ENCODE peak calls at places on chromosomes 16 and 17, in nine cellular contexts. One of them, this sample, is unnamed.

GRCh38 chr17:66175892-66176291 is 16.0 kb downstream of the CEP112 start:
- DNase-seq in ACHN: no peak
- DNase-seq in activated naive CD8-positive, alpha-beta T cell treated with anti-CD3 and anti-CD28 coated beads, Interleukin-2, amount 50 U/mL, for 16 hours: no peak
- DNase-seq in effector memory CD8-positive, alpha-beta T cell: no peak
- DNase-seq in naive thymus-derived CD4-positive, alpha-beta T cell: no peak
- DNase-seq in uterus: no peak
- DNase-seq in Panc1: no peak
- DNase-seq in activated gamma-delta T cell treated with Interleukin-2 at 50 U/mL for 16 hours: no peak
- DNase-seq in NCI-H524 treated with DMSO at 0.1 percent for 48 hours: no peak
- DNase-seq in this sample: no peak

GRCh38 chr17:72387487-72387886 is 266.7 kb downstream of the SOX9 start:
- DNase-seq in naive thymus-derived CD4-positive, alpha-beta T cell: no peak
- DNase-seq in activated naive CD8-positive, alpha-beta T cell treated with anti-CD3 and anti-CD28 coated beads, Interleukin-2, amount 50 U/mL, for 16 hours: no peak
- DNase-seq in activated gamma-delta T cell treated with Interleukin-2 at 50 U/mL for 16 hours: no peak
- DNase-seq in effector memory CD8-positive, alpha-beta T cell: no peak
- DNase-seq in NCI-H524 treated with DMSO at 0.1 percent for 48 hours: no peak
- DNase-seq in ACHN: peak
- DNase-seq in uterus: no peak
- DNase-seq in Panc1: no peak
- DNase-seq in this sample: peak

GRCh38 chr16:31471875-31472558 is at the start of gene TGFB1I1:
- DNase-seq in uterus: peak
- DNase-seq in activated gamma-delta T cell treated with Interleukin-2 at 50 U/mL for 16 hours: no peak
- DNase-seq in effector memory CD8-positive, alpha-beta T cell: no peak
- DNase-seq in NCI-H524 treated with DMSO at 0.1 percent for 48 hours: no peak
- DNase-seq in ACHN: peak
- DNase-seq in naive thymus-derived CD4-positive, alpha-beta T cell: no peak
- DNase-seq in Panc1: no peak
- DNase-seq in activated naive CD8-positive, alpha-beta T cell treated with anti-CD3 and anti-CD28 coated beads, Interleukin-2, amount 50 U/mL, for 16 hours: no peak
- DNase-seq in this sample: peak

GRCh38 chr17:41624208-41625101 is at the start of gene KRT17:
- DNase-seq in Panc1: no peak
- DNase-seq in uterus: no peak
- DNase-seq in activated gamma-delta T cell treated with Interleukin-2 at 50 U/mL for 16 hours: no peak
- DNase-seq in ACHN: no peak
- DNase-seq in NCI-H524 treated with DMSO at 0.1 percent for 48 hours: no peak
- DNase-seq in naive thymus-derived CD4-positive, alpha-beta T cell: no peak
- DNase-seq in activated naive CD8-positive, alpha-beta T cell treated with anti-CD3 and anti-CD28 coated beads, Interleukin-2, amount 50 U/mL, for 16 hours: no peak
- DNase-seq in effector memory CD8-positive, alpha-beta T cell: no peak
- DNase-seq in this sample: no peak

GRCh38 chr17:44203731-44204452 is 4.2 kb upstream of the ATXN7L3 start:
- DNase-seq in activated naive CD8-positive, alpha-beta T cell treated with anti-CD3 and anti-CD28 coated beads, Interleukin-2, amount 50 U/mL, for 16 hours: no peak
- DNase-seq in Panc1: no peak
- DNase-seq in naive thymus-derived CD4-positive, alpha-beta T cell: peak
- DNase-seq in NCI-H524 treated with DMSO at 0.1 percent for 48 hours: no peak
- DNase-seq in ACHN: peak
- DNase-seq in uterus: no peak
- DNase-seq in activated gamma-delta T cell treated with Interleukin-2 at 50 U/mL for 16 hours: peak
- DNase-seq in effector memory CD8-positive, alpha-beta T cell: peak
- DNase-seq in this sample: peak

GRCh38 chr16:11964761-11965539 is at the start of gene TNFRSF17:
- DNase-seq in activated naive CD8-positive, alpha-beta T cell treated with anti-CD3 and anti-CD28 coated beads, Interleukin-2, amount 50 U/mL, for 16 hours: no peak
- DNase-seq in Panc1: no peak
- DNase-seq in NCI-H524 treated with DMSO at 0.1 percent for 48 hours: no peak
- DNase-seq in ACHN: no peak
- DNase-seq in uterus: no peak
- DNase-seq in naive thymus-derived CD4-positive, alpha-beta T cell: no peak
- DNase-seq in effector memory CD8-positive, alpha-beta T cell: no peak
- DNase-seq in activated gamma-delta T cell treated with Interleukin-2 at 50 U/mL for 16 hours: no peak
- DNase-seq in this sample: no peak

GRCh38 chr16:6131526-6132050 is 1034.0 kb upstream of the EEF2KMT start:
- DNase-seq in uterus: no peak
- DNase-seq in activated gamma-delta T cell treated with Interleukin-2 at 50 U/mL for 16 hours: no peak
- DNase-seq in naive thymus-derived CD4-positive, alpha-beta T cell: no peak
- DNase-seq in ACHN: no peak
- DNase-seq in NCI-H524 treated with DMSO at 0.1 percent for 48 hours: no peak
- DNase-seq in effector memory CD8-positive, alpha-beta T cell: no peak
- DNase-seq in Panc1: no peak
- DNase-seq in activated naive CD8-positive, alpha-beta T cell treated with anti-CD3 and anti-CD28 coated beads, Interleukin-2, amount 50 U/mL, for 16 hours: no peak
- DNase-seq in this sample: no peak

GRCh38 chr16:3766177-3766576 is 48.9 kb upstream of the TRAP1 start:
- DNase-seq in ACHN: no peak
- DNase-seq in NCI-H524 treated with DMSO at 0.1 percent for 48 hours: no peak
- DNase-seq in Panc1: no peak
- DNase-seq in effector memory CD8-positive, alpha-beta T cell: no peak
- DNase-seq in naive thymus-derived CD4-positive, alpha-beta T cell: no peak
- DNase-seq in activated gamma-delta T cell treated with Interleukin-2 at 50 U/mL for 16 hours: no peak
- DNase-seq in uterus: no peak
- DNase-seq in activated naive CD8-positive, alpha-beta T cell treated with anti-CD3 and anti-CD28 coated beads, Interleukin-2, amount 50 U/mL, for 16 hours: no peak
- DNase-seq in this sample: no peak

GRCh38 chr16:1156111-1156982 is 3.4 kb downstream of the CACNA1H start:
- DNase-seq in uterus: no peak
- DNase-seq in activated gamma-delta T cell treated with Interleukin-2 at 50 U/mL for 16 hours: no peak
- DNase-seq in Panc1: no peak
- DNase-seq in effector memory CD8-positive, alpha-beta T cell: no peak
- DNase-seq in naive thymus-derived CD4-positive, alpha-beta T cell: no peak
- DNase-seq in activated naive CD8-positive, alpha-beta T cell treated with anti-CD3 and anti-CD28 coated beads, Interleukin-2, amount 50 U/mL, for 16 hours: no peak
- DNase-seq in NCI-H524 treated with DMSO at 0.1 percent for 48 hours: peak
- DNase-seq in ACHN: no peak
- DNase-seq in this sample: no peak

GRCh38 chr17:66734544-66734943 is 100.4 kb upstream of the CACNG5 start:
- DNase-seq in uterus: no peak
- DNase-seq in activated naive CD8-positive, alpha-beta T cell treated with anti-CD3 and anti-CD28 coated beads, Interleukin-2, amount 50 U/mL, for 16 hours: no peak
- DNase-seq in ACHN: no peak
- DNase-seq in naive thymus-derived CD4-positive, alpha-beta T cell: no peak
- DNase-seq in effector memory CD8-positive, alpha-beta T cell: no peak
- DNase-seq in activated gamma-delta T cell treated with Interleukin-2 at 50 U/mL for 16 hours: no peak
- DNase-seq in Panc1: no peak
- DNase-seq in NCI-H524 treated with DMSO at 0.1 percent for 48 hours: no peak
- DNase-seq in this sample: no peak

GRCh38 chr17:81395600-81396277 is 482 bp downstream of the BAHCC1 start:
- DNase-seq in Panc1: no peak
- DNase-seq in activated naive CD8-positive, alpha-beta T cell treated with anti-CD3 and anti-CD28 coated beads, Interleukin-2, amount 50 U/mL, for 16 hours: no peak
- DNase-seq in naive thymus-derived CD4-positive, alpha-beta T cell: no peak
- DNase-seq in activated gamma-delta T cell treated with Interleukin-2 at 50 U/mL for 16 hours: no peak
- DNase-seq in uterus: no peak
- DNase-seq in ACHN: no peak
- DNase-seq in effector memory CD8-positive, alpha-beta T cell: no peak
- DNase-seq in NCI-H524 treated with DMSO at 0.1 percent for 48 hours: no peak
- DNase-seq in this sample: no peak

GRCh38 chr16:88695753-88696152 is 9.4 kb upstream of the SNAI3 start:
- DNase-seq in effector memory CD8-positive, alpha-beta T cell: no peak
- DNase-seq in uterus: no peak
- DNase-seq in NCI-H524 treated with DMSO at 0.1 percent for 48 hours: no peak
- DNase-seq in ACHN: no peak
- DNase-seq in Panc1: no peak
- DNase-seq in naive thymus-derived CD4-positive, alpha-beta T cell: no peak
- DNase-seq in activated naive CD8-positive, alpha-beta T cell treated with anti-CD3 and anti-CD28 coated beads, Interleukin-2, amount 50 U/mL, for 16 hours: no peak
- DNase-seq in activated gamma-delta T cell treated with Interleukin-2 at 50 U/mL for 16 hours: no peak
- DNase-seq in this sample: no peak

GRCh38 chr16:24036614-24037013 is 200.8 kb downstream of the PRKCB start:
- DNase-seq in naive thymus-derived CD4-positive, alpha-beta T cell: no peak
- DNase-seq in Panc1: peak
- DNase-seq in activated naive CD8-positive, alpha-beta T cell treated with anti-CD3 and anti-CD28 coated beads, Interleukin-2, amount 50 U/mL, for 16 hours: no peak
- DNase-seq in NCI-H524 treated with DMSO at 0.1 percent for 48 hours: no peak
- DNase-seq in effector memory CD8-positive, alpha-beta T cell: peak
- DNase-seq in activated gamma-delta T cell treated with Interleukin-2 at 50 U/mL for 16 hours: peak
- DNase-seq in ACHN: peak
- DNase-seq in uterus: no peak
- DNase-seq in this sample: peak

GRCh38 chr17:58265902-58266875 is 14.5 kb downstream of the MPO start:
- DNase-seq in activated naive CD8-positive, alpha-beta T cell treated with anti-CD3 and anti-CD28 coated beads, Interleukin-2, amount 50 U/mL, for 16 hours: no peak
- DNase-seq in NCI-H524 treated with DMSO at 0.1 percent for 48 hours: no peak
- DNase-seq in ACHN: no peak
- DNase-seq in Panc1: no peak
- DNase-seq in naive thymus-derived CD4-positive, alpha-beta T cell: no peak
- DNase-seq in uterus: no peak
- DNase-seq in activated gamma-delta T cell treated with Interleukin-2 at 50 U/mL for 16 hours: no peak
- DNase-seq in effector memory CD8-positive, alpha-beta T cell: no peak
- DNase-seq in this sample: no peak

GRCh38 chr16:20822451-20823128 is 16.3 kb downstream of the REXO5 start:
- DNase-seq in activated gamma-delta T cell treated with Interleukin-2 at 50 U/mL for 16 hours: no peak
- DNase-seq in NCI-H524 treated with DMSO at 0.1 percent for 48 hours: no peak
- DNase-seq in Panc1: no peak
- DNase-seq in effector memory CD8-positive, alpha-beta T cell: no peak
- DNase-seq in ACHN: no peak
- DNase-seq in activated naive CD8-positive, alpha-beta T cell treated with anti-CD3 and anti-CD28 coated beads, Interleukin-2, amount 50 U/mL, for 16 hours: no peak
- DNase-seq in naive thymus-derived CD4-positive, alpha-beta T cell: no peak
- DNase-seq in uterus: no peak
- DNase-seq in this sample: no peak

GRCh38 chr17:42101513-42102292 is 3.4 kb upstream of the ZNF385C start:
- DNase-seq in naive thymus-derived CD4-positive, alpha-beta T cell: no peak
- DNase-seq in NCI-H524 treated with DMSO at 0.1 percent for 48 hours: no peak
- DNase-seq in ACHN: peak
- DNase-seq in effector memory CD8-positive, alpha-beta T cell: peak
- DNase-seq in activated gamma-delta T cell treated with Interleukin-2 at 50 U/mL for 16 hours: peak
- DNase-seq in activated naive CD8-positive, alpha-beta T cell treated with anti-CD3 and anti-CD28 coated beads, Interleukin-2, amount 50 U/mL, for 16 hours: peak
- DNase-seq in uterus: peak
- DNase-seq in Panc1: no peak
- DNase-seq in this sample: peak

GRCh38 chr17:7216242-7217112 is 3.2 kb downstream of the DLG4 start:
- DNase-seq in activated naive CD8-positive, alpha-beta T cell treated with anti-CD3 and anti-CD28 coated beads, Interleukin-2, amount 50 U/mL, for 16 hours: no peak
- DNase-seq in naive thymus-derived CD4-positive, alpha-beta T cell: no peak
- DNase-seq in effector memory CD8-positive, alpha-beta T cell: no peak
- DNase-seq in ACHN: no peak
- DNase-seq in NCI-H524 treated with DMSO at 0.1 percent for 48 hours: no peak
- DNase-seq in Panc1: no peak
- DNase-seq in uterus: no peak
- DNase-seq in activated gamma-delta T cell treated with Interleukin-2 at 50 U/mL for 16 hours: no peak
- DNase-seq in this sample: no peak

GRCh38 chr17:37025241-37025640 is 76.5 kb downstream of the AATF start:
- DNase-seq in activated naive CD8-positive, alpha-beta T cell treated with anti-CD3 and anti-CD28 coated beads, Interleukin-2, amount 50 U/mL, for 16 hours: no peak
- DNase-seq in uterus: no peak
- DNase-seq in naive thymus-derived CD4-positive, alpha-beta T cell: no peak
- DNase-seq in Panc1: no peak
- DNase-seq in ACHN: no peak
- DNase-seq in activated gamma-delta T cell treated with Interleukin-2 at 50 U/mL for 16 hours: no peak
- DNase-seq in effector memory CD8-positive, alpha-beta T cell: no peak
- DNase-seq in NCI-H524 treated with DMSO at 0.1 percent for 48 hours: no peak
- DNase-seq in this sample: no peak

GRCh38 chr17:64777413-64778101 is 115.5 kb upstream of the SMURF2 start:
- DNase-seq in NCI-H524 treated with DMSO at 0.1 percent for 48 hours: peak
- DNase-seq in activated naive CD8-positive, alpha-beta T cell treated with anti-CD3 and anti-CD28 coated beads, Interleukin-2, amount 50 U/mL, for 16 hours: no peak
- DNase-seq in Panc1: no peak
- DNase-seq in activated gamma-delta T cell treated with Interleukin-2 at 50 U/mL for 16 hours: no peak
- DNase-seq in effector memory CD8-positive, alpha-beta T cell: no peak
- DNase-seq in ACHN: no peak
- DNase-seq in uterus: peak
- DNase-seq in naive thymus-derived CD4-positive, alpha-beta T cell: no peak
- DNase-seq in this sample: no peak

GRCh38 chr17:7281953-7282751 is 634 bp downstream of the SLC2A4 start:
- DNase-seq in effector memory CD8-positive, alpha-beta T cell: no peak
- DNase-seq in NCI-H524 treated with DMSO at 0.1 percent for 48 hours: no peak
- DNase-seq in Panc1: no peak
- DNase-seq in activated gamma-delta T cell treated with Interleukin-2 at 50 U/mL for 16 hours: no peak
- DNase-seq in naive thymus-derived CD4-positive, alpha-beta T cell: no peak
- DNase-seq in uterus: peak
- DNase-seq in activated naive CD8-positive, alpha-beta T cell treated with anti-CD3 and anti-CD28 coated beads, Interleukin-2, amount 50 U/mL, for 16 hours: no peak
- DNase-seq in ACHN: no peak
- DNase-seq in this sample: no peak

GRCh38 chr16:25413962-25414361 is 156.3 kb upstream of the ZKSCAN2 start:
- DNase-seq in uterus: no peak
- DNase-seq in effector memory CD8-positive, alpha-beta T cell: no peak
- DNase-seq in Panc1: no peak
- DNase-seq in activated gamma-delta T cell treated with Interleukin-2 at 50 U/mL for 16 hours: no peak
- DNase-seq in ACHN: no peak
- DNase-seq in naive thymus-derived CD4-positive, alpha-beta T cell: no peak
- DNase-seq in activated naive CD8-positive, alpha-beta T cell treated with anti-CD3 and anti-CD28 coated beads, Interleukin-2, amount 50 U/mL, for 16 hours: no peak
- DNase-seq in NCI-H524 treated with DMSO at 0.1 percent for 48 hours: no peak
- DNase-seq in this sample: no peak

GRCh38 chr17:21253646-21254441 is 634 bp upstream of the NATD1 start:
- DNase-seq in uterus: no peak
- DNase-seq in naive thymus-derived CD4-positive, alpha-beta T cell: no peak
- DNase-seq in ACHN: no peak
- DNase-seq in activated gamma-delta T cell treated with Interleukin-2 at 50 U/mL for 16 hours: no peak
- DNase-seq in NCI-H524 treated with DMSO at 0.1 percent for 48 hours: no peak
- DNase-seq in activated naive CD8-positive, alpha-beta T cell treated with anti-CD3 and anti-CD28 coated beads, Interleukin-2, amount 50 U/mL, for 16 hours: no peak
- DNase-seq in effector memory CD8-positive, alpha-beta T cell: no peak
- DNase-seq in Panc1: no peak
- DNase-seq in this sample: no peak

GRCh38 chr17:79006794-79007503 is 2.6 kb downstream of the CANT1 start:
- DNase-seq in effector memory CD8-positive, alpha-beta T cell: no peak
- DNase-seq in Panc1: no peak
- DNase-seq in ACHN: no peak
- DNase-seq in uterus: peak
- DNase-seq in activated gamma-delta T cell treated with Interleukin-2 at 50 U/mL for 16 hours: no peak
- DNase-seq in NCI-H524 treated with DMSO at 0.1 percent for 48 hours: no peak
- DNase-seq in activated naive CD8-positive, alpha-beta T cell treated with anti-CD3 and anti-CD28 coated beads, Interleukin-2, amount 50 U/mL, for 16 hours: no peak
- DNase-seq in naive thymus-derived CD4-positive, alpha-beta T cell: no peak
- DNase-seq in this sample: no peak

GRCh38 chr16:87436225-87437172 is 44.4 kb downstream of the MAP1LC3B start:
- DNase-seq in naive thymus-derived CD4-positive, alpha-beta T cell: no peak
- DNase-seq in effector memory CD8-positive, alpha-beta T cell: no peak
- DNase-seq in activated gamma-delta T cell treated with Interleukin-2 at 50 U/mL for 16 hours: no peak
- DNase-seq in activated naive CD8-positive, alpha-beta T cell treated with anti-CD3 and anti-CD28 coated beads, Interleukin-2, amount 50 U/mL, for 16 hours: no peak
- DNase-seq in NCI-H524 treated with DMSO at 0.1 percent for 48 hours: no peak
- DNase-seq in Panc1: no peak
- DNase-seq in uterus: no peak
- DNase-seq in ACHN: no peak
- DNase-seq in this sample: peak

GRCh38 chr17:7404737-7405412 is 978 bp upstream of the TMEM256 start:
- DNase-seq in NCI-H524 treated with DMSO at 0.1 percent for 48 hours: no peak
- DNase-seq in uterus: no peak
- DNase-seq in ACHN: peak
- DNase-seq in activated gamma-delta T cell treated with Interleukin-2 at 50 U/mL for 16 hours: peak
- DNase-seq in naive thymus-derived CD4-positive, alpha-beta T cell: peak
- DNase-seq in Panc1: no peak
- DNase-seq in activated naive CD8-positive, alpha-beta T cell treated with anti-CD3 and anti-CD28 coated beads, Interleukin-2, amount 50 U/mL, for 16 hours: peak
- DNase-seq in effector memory CD8-positive, alpha-beta T cell: no peak
- DNase-seq in this sample: peak

GRCh38 chr17:76716834-76717205 is 6.1 kb upstream of the MXRA7 start:
- DNase-seq in NCI-H524 treated with DMSO at 0.1 percent for 48 hours: no peak
- DNase-seq in activated gamma-delta T cell treated with Interleukin-2 at 50 U/mL for 16 hours: no peak
- DNase-seq in Panc1: no peak
- DNase-seq in activated naive CD8-positive, alpha-beta T cell treated with anti-CD3 and anti-CD28 coated beads, Interleukin-2, amount 50 U/mL, for 16 hours: no peak
- DNase-seq in uterus: no peak
- DNase-seq in ACHN: no peak
- DNase-seq in naive thymus-derived CD4-positive, alpha-beta T cell: no peak
- DNase-seq in effector memory CD8-positive, alpha-beta T cell: no peak
- DNase-seq in this sample: peak

GRCh38 chr17:2683912-2684311 is 27.7 kb downstream of the CLUH start:
- DNase-seq in activated naive CD8-positive, alpha-beta T cell treated with anti-CD3 and anti-CD28 coated beads, Interleukin-2, amount 50 U/mL, for 16 hours: no peak
- DNase-seq in ACHN: no peak
- DNase-seq in Panc1: no peak
- DNase-seq in NCI-H524 treated with DMSO at 0.1 percent for 48 hours: no peak
- DNase-seq in naive thymus-derived CD4-positive, alpha-beta T cell: no peak
- DNase-seq in activated gamma-delta T cell treated with Interleukin-2 at 50 U/mL for 16 hours: no peak
- DNase-seq in uterus: no peak
- DNase-seq in effector memory CD8-positive, alpha-beta T cell: no peak
- DNase-seq in this sample: no peak

GRCh38 chr17:46056800-46057304 is 57.8 kb downstream of the STH start:
- DNase-seq in uterus: no peak
- DNase-seq in Panc1: no peak
- DNase-seq in naive thymus-derived CD4-positive, alpha-beta T cell: no peak
- DNase-seq in activated gamma-delta T cell treated with Interleukin-2 at 50 U/mL for 16 hours: no peak
- DNase-seq in activated naive CD8-positive, alpha-beta T cell treated with anti-CD3 and anti-CD28 coated beads, Interleukin-2, amount 50 U/mL, for 16 hours: no peak
- DNase-seq in effector memory CD8-positive, alpha-beta T cell: no peak
- DNase-seq in ACHN: no peak
- DNase-seq in NCI-H524 treated with DMSO at 0.1 percent for 48 hours: no peak
- DNase-seq in this sample: peak

GRCh38 chr16:51538707-51539604 is 387.9 kb upstream of the SALL1 start:
- DNase-seq in effector memory CD8-positive, alpha-beta T cell: no peak
- DNase-seq in uterus: no peak
- DNase-seq in NCI-H524 treated with DMSO at 0.1 percent for 48 hours: no peak
- DNase-seq in Panc1: peak
- DNase-seq in activated gamma-delta T cell treated with Interleukin-2 at 50 U/mL for 16 hours: no peak
- DNase-seq in activated naive CD8-positive, alpha-beta T cell treated with anti-CD3 and anti-CD28 coated beads, Interleukin-2, amount 50 U/mL, for 16 hours: no peak
- DNase-seq in naive thymus-derived CD4-positive, alpha-beta T cell: no peak
- DNase-seq in ACHN: peak
- DNase-seq in this sample: peak

GRCh38 chr17:69406906-69407305 is 7.6 kb upstream of the MAP2K6 start:
- DNase-seq in ACHN: no peak
- DNase-seq in effector memory CD8-positive, alpha-beta T cell: no peak
- DNase-seq in naive thymus-derived CD4-positive, alpha-beta T cell: no peak
- DNase-seq in activated naive CD8-positive, alpha-beta T cell treated with anti-CD3 and anti-CD28 coated beads, Interleukin-2, amount 50 U/mL, for 16 hours: no peak
- DNase-seq in NCI-H524 treated with DMSO at 0.1 percent for 48 hours: no peak
- DNase-seq in uterus: no peak
- DNase-seq in Panc1: no peak
- DNase-seq in activated gamma-delta T cell treated with Interleukin-2 at 50 U/mL for 16 hours: no peak
- DNase-seq in this sample: peak

GRCh38 chr16:27639588-27640276 is 89.8 kb downstream of the KATNIP start:
- DNase-seq in uterus: no peak
- DNase-seq in naive thymus-derived CD4-positive, alpha-beta T cell: no peak
- DNase-seq in effector memory CD8-positive, alpha-beta T cell: no peak
- DNase-seq in activated gamma-delta T cell treated with Interleukin-2 at 50 U/mL for 16 hours: no peak
- DNase-seq in Panc1: no peak
- DNase-seq in NCI-H524 treated with DMSO at 0.1 percent for 48 hours: peak
- DNase-seq in ACHN: peak
- DNase-seq in activated naive CD8-positive, alpha-beta T cell treated with anti-CD3 and anti-CD28 coated beads, Interleukin-2, amount 50 U/mL, for 16 hours: no peak
- DNase-seq in this sample: peak

This sample was measured in fibroblast of pulmonary artery.